ENCODE peak calls at places on chromosome 13, in seven cellular contexts. W is WTC11, L is heart right ventricle, I is choroid plexus epithelial cell, V is pancreas, D is neural crest cell, X is PC-3. Q is an unnamed sample.

GRCh38 chr13:32811297-32811800 is 204.9 kb upstream of the KL start:
- DNase-seq in W (no peak), L (no peak), I (peak; percentile 52), V (no peak), D (no peak), X (peak; percentile 22), Q (no peak)

GRCh38 chr13:46951516-46951915 is 54.7 kb upstream of the HTR2A start:
- DNase-seq in W (no peak), L (no peak), I (no peak), V (no peak), D (no peak), X (peak; percentile 94), Q (peak; percentile 95)

GRCh38 chr13:24075137-24075975 is 85.2 kb upstream of the SPATA13 start:
- DNase-seq in W (no peak), L (no peak), I (no peak), V (no peak), D (no peak), X (peak; percentile 69), Q (no peak)

GRCh38 chr13:44273991-44274810 is 99.4 kb upstream of the SERP2 start:
- DNase-seq in W (no peak), L (no peak), I (peak; percentile 65), V (no peak), D (no peak), X (peak; percentile 47), Q (no peak)

GRCh38 chr13:75137911-75138571 is 343.9 kb downstream of the TBC1D4 start:
- DNase-seq in W (no peak), L (no peak), I (peak; percentile 23), V (no peak), D (no peak), X (no peak), Q (no peak)

GRCh38 chr13:106348032-106348431 is 187.4 kb downstream of the EFNB2 start:
- DNase-seq in W (no peak), L (no peak), I (peak; percentile 77), V (no peak), D (no peak), X (peak; percentile 88), Q (peak; percentile 88)

GRCh38 chr13:80296638-80297037 is 44.3 kb downstream of the SPRY2 start:
- DNase-seq in W (peak; percentile 36), L (no peak), I (no peak), V (no peak), D (no peak), X (no peak), Q (no peak)

GRCh38 chr13:44311011-44311481 is 62.6 kb upstream of the SERP2 start:
- DNase-seq in W (no peak), L (no peak), I (peak; percentile 71), V (no peak), D (no peak), X (peak; percentile 91), Q (peak; percentile 94)

GRCh38 chr13:59088716-59089115 is 1075.0 kb downstream of the DIAPH3 start:
- DNase-seq in W (no peak), L (no peak), I (peak; percentile 60), V (no peak), D (no peak), X (peak; percentile 40), Q (no peak)

GRCh38 chr13:97307882-97308624 is 85.9 kb downstream of the MBNL2 start:
- DNase-seq in W (no peak), L (peak; percentile 48), I (peak; percentile 35), V (no peak), D (no peak), X (peak; percentile 68), Q (peak; percentile 86)

GRCh38 chr13:40402931-40403412 is 263.5 kb downstream of the FOXO1 start:
- DNase-seq in W (no peak), L (no peak), I (peak; percentile 92), V (no peak), D (no peak), X (peak; percentile 59), Q (no peak)

GRCh38 chr13:47334173-47334572 is 437.3 kb upstream of the HTR2A start:
- DNase-seq in W (no peak), L (no peak), I (peak; percentile 90), V (no peak), D (no peak), X (peak; percentile 61), Q (no peak)

GRCh38 chr13:111947026-111947810 is 119.7 kb upstream of the SOX1 start:
- DNase-seq in W (no peak), L (no peak), I (no peak), V (no peak), D (no peak), X (no peak), Q (no peak)

GRCh38 chr13:52794589-52794988 is 53.9 kb downstream of the PCDH8 start:
- DNase-seq in W (no peak), L (no peak), I (no peak), V (no peak), D (no peak), X (no peak), Q (no peak)

GRCh38 chr13:42007844-42008243 is 40.6 kb upstream of the DGKH start:
- DNase-seq in W (no peak), L (no peak), I (peak; percentile 47), V (no peak), D (no peak), X (peak; percentile 51), Q (peak; percentile 49)

GRCh38 chr13:60617863-60618733 is 221.1 kb downstream of the TDRD3 start:
- DNase-seq in W (peak; percentile 38), L (no peak), I (peak; percentile 75), V (no peak), D (no peak), X (peak; percentile 43), Q (no peak)

GRCh38 chr13:48731957-48732569 is 78.3 kb downstream of the CYSLTR2 start:
- DNase-seq in W (peak; percentile 73), L (peak; percentile 46), I (peak; percentile 60), V (peak; percentile 68), D (peak; percentile 56), X (peak; percentile 36), Q (peak; percentile 12)

GRCh38 chr13:103960011-103960410 is 893.8 kb upstream of the SLC10A2 start:
- DNase-seq in W (no peak), L (no peak), I (no peak), V (no peak), D (no peak), X (no peak), Q (no peak)

GRCh38 chr13:46804391-46804815 is 7.4 kb upstream of the ESD start:
- DNase-seq in W (no peak), L (no peak), I (peak; percentile 95), V (no peak), D (no peak), X (peak; percentile 91), Q (peak; percentile 97)

GRCh38 chr13:108213946-108214345 is 1.4 kb downstream of the LIG4 start:
- DNase-seq in W (no peak), L (no peak), I (no peak), V (no peak), D (no peak), X (peak; percentile 49), Q (peak; percentile 40)

GRCh38 chr13:99495478-99496321 is 5.6 kb upstream of the TM9SF2 start:
- DNase-seq in W (no peak), L (no peak), I (no peak), V (no peak), D (no peak), X (no peak), Q (no peak)

GRCh38 chr13:93577105-93577504 is 350.5 kb downstream of the GPC6 start:
- DNase-seq in W (no peak), L (no peak), I (no peak), V (no peak), D (no peak), X (no peak), Q (no peak)

GRCh38 chr13:102195566-102196462 is 206.0 kb downstream of the FGF14 start:
- DNase-seq in W (no peak), L (no peak), I (peak; percentile 60), V (no peak), D (no peak), X (peak; percentile 21), Q (peak; percentile 27)

GRCh38 chr13:62119739-62120700 is 704.4 kb upstream of the PCDH20 start:
- DNase-seq in W (no peak), L (no peak), I (peak; percentile 43), V (no peak), D (no peak), X (peak; percentile 31), Q (no peak)

GRCh38 chr13:37429976-37430375 is 168.6 kb downstream of the POSTN start:
- DNase-seq in W (no peak), L (no peak), I (peak; percentile 93), V (no peak), D (no peak), X (no peak), Q (peak; percentile 39)

GRCh38 chr13:37427843-37428494 is 170.6 kb downstream of the POSTN start:
- DNase-seq in W (no peak), L (no peak), I (no peak), V (no peak), D (no peak), X (no peak), Q (no peak)
- TF ChIP-seq CTCF in W (no peak), L (peak; percentile 24), I (peak; percentile 9), V (no peak), D (peak; percentile 26), X (peak; percentile 20), Q (no peak)

GRCh38 chr13:113816248-113816924 is 47.5 kb downstream of the GAS6 start:
- DNase-seq in W (no peak), L (no peak), I (no peak), V (peak; percentile 52), D (no peak), X (peak; percentile 37), Q (no peak)

GRCh38 chr13:113817860-113818691 is 45.8 kb downstream of the GAS6 start:
- DNase-seq in W (no peak), L (no peak), I (no peak), V (peak; percentile 78), D (no peak), X (no peak), Q (no peak)

GRCh38 chr13:113818700-113819295 is 45.1 kb downstream of the GAS6 start:
- DNase-seq in W (no peak), L (no peak), I (no peak), V (peak; percentile 78), D (no peak), X (no peak), Q (no peak)

GRCh38 chr13:113815151-113816058 is 48.5 kb downstream of the GAS6 start:
- DNase-seq in W (no peak), L (no peak), I (no peak), V (peak; percentile 49), D (no peak), X (peak; percentile 42), Q (no peak)

GRCh38 chr13:113816925-113817859 is 46.7 kb downstream of the GAS6 start:
- DNase-seq in W (peak; percentile 93), L (peak; percentile 88), I (peak; percentile 89), V (peak; percentile 96), D (peak; percentile 85), X (peak; percentile 81), Q (peak; percentile 75)
- TF ChIP-seq CTCF in W (peak; percentile 87), L (peak; percentile 88), I (peak; percentile 90), V (peak; percentile 78), D (peak; percentile 85), X (peak; percentile 66), Q (peak; percentile 95)

GRCh38 chr13:88978607-88979006 is 1307.4 kb downstream of the SLITRK5 start:
- DNase-seq in W (no peak), L (no peak), I (no peak), V (no peak), D (no peak), X (no peak), Q (no peak)

GRCh38 chr13:88979465-88980180 is 1308.5 kb downstream of the SLITRK5 start:
- DNase-seq in W (no peak), L (no peak), I (peak; percentile 37), V (no peak), D (no peak), X (peak; percentile 3), Q (no peak)
- TF ChIP-seq CTCF in W (no peak), L (peak; percentile 26), I (peak; percentile 9), V (no peak), D (no peak), X (peak; percentile 31), Q (peak; percentile 33)

GRCh38 chr13:25232937-25233515 is 54.3 kb downstream of the MTMR6 start:
- DNase-seq in W (no peak), L (no peak), I (peak; percentile 52), V (no peak), D (no peak), X (peak; percentile 65), Q (peak; percentile 16)
- TF ChIP-seq CTCF in W (peak; percentile 45), L (peak; percentile 55), I (peak; percentile 52), V (peak; percentile 51), D (peak; percentile 69), X (peak; percentile 69), Q (peak; percentile 56)

Q was measured in mammary epithelial cell.